ENCODE peak calls at places on chromosomes 13 and 19, in six cellular contexts. I is GM23248; S is CD8-positive, alpha-beta memory T cell; E is heart right ventricle; D is Karpas-422; Z is left ventricle myocardium inferior. M is an unnamed sample.

GRCh38 chr19:43503501-43504425 is 783 bp downstream of the PHLDB3 start:
- DNase-seq in S (peak), Z (peak), E (peak), I (peak), D (peak), M (peak)

GRCh38 chr19:40701758-40702157 is 11.3 kb upstream of the NUMBL start:
- DNase-seq in S (no peak), Z (no peak), I (no peak), E (no peak), D (no peak), M (no peak)

GRCh38 chr13:107117327-107118012 is 549.5 kb upstream of the ARGLU1 start:
- DNase-seq in D (no peak), E (no peak), I (no peak), Z (no peak), S (no peak), M (no peak)

GRCh38 chr19:435707-436412 is 25.0 kb downstream of the SHC2 start:
- DNase-seq in I (no peak), D (no peak), E (no peak), S (no peak), Z (no peak), M (no peak)

GRCh38 chr19:23817519-23817918 is 58.8 kb upstream of the ZNF681 start:
- DNase-seq in I (peak), E (no peak), S (no peak), Z (no peak), D (peak), M (peak)

GRCh38 chr13:90365130-90365529 is 982.4 kb upstream of the MIR17HG start:
- DNase-seq in Z (no peak), I (peak), D (no peak), S (no peak), E (no peak), M (no peak)

GRCh38 chr13:102798653-102799543 is at the start of the genes BIVM and POGLUT2:
- DNase-seq in D (no peak), I (peak), Z (peak), S (peak), E (peak), M (peak)

GRCh38 chr19:38547446-38547845 is 70.3 kb downstream of the MAP4K1 start:
- DNase-seq in E (no peak), I (no peak), Z (no peak), S (no peak), D (peak), M (no peak)

GRCh38 chr13:44463759-44464158 is 90.1 kb downstream of the SERP2 start:
- DNase-seq in E (no peak), S (no peak), D (no peak), Z (no peak), I (no peak), M (no peak)

GRCh38 chr19:46896076-46896794 is 35.4 kb downstream of the ARHGAP35 start:
- DNase-seq in D (peak), Z (no peak), S (no peak), E (no peak), I (no peak), M (peak)

GRCh38 chr19:3363841-3364500 is 2.4 kb upstream of the NFIC start:
- DNase-seq in E (no peak), S (no peak), I (no peak), Z (no peak), D (no peak), M (no peak)

GRCh38 chr19:5520501-5520900 is 47.3 kb downstream of the TINCR start:
- DNase-seq in S (no peak), I (no peak), D (no peak), Z (no peak), E (no peak), M (no peak)

GRCh38 chr13:32032780-32033179 is 1.2 kb downstream of the FRY start:
- DNase-seq in I (no peak), Z (no peak), E (no peak), S (no peak), D (no peak), M (no peak)

GRCh38 chr19:45526143-45526542 is 18.9 kb downstream of the VASP start:
- DNase-seq in Z (peak), I (peak), E (peak), D (no peak), S (no peak), M (peak)

GRCh38 chr19:36009633-36010379 is 1.2 kb upstream of the SYNE4 start:
- DNase-seq in E (no peak), I (no peak), Z (no peak), S (no peak), D (peak), M (no peak)

GRCh38 chr19:36010402-36010801 is 1.8 kb upstream of the SYNE4 start:
- DNase-seq in Z (no peak), D (no peak), S (no peak), I (no peak), E (no peak), M (no peak)

GRCh38 chr19:36006955-36007354 is 1.7 kb downstream of the SYNE4 start:
- DNase-seq in Z (no peak), I (no peak), E (no peak), S (no peak), D (no peak), M (no peak)

GRCh38 chr19:36008336-36008978 is at the start of gene SYNE4:
- DNase-seq in I (peak), E (no peak), Z (no peak), S (no peak), D (peak), M (peak)

DNA sequence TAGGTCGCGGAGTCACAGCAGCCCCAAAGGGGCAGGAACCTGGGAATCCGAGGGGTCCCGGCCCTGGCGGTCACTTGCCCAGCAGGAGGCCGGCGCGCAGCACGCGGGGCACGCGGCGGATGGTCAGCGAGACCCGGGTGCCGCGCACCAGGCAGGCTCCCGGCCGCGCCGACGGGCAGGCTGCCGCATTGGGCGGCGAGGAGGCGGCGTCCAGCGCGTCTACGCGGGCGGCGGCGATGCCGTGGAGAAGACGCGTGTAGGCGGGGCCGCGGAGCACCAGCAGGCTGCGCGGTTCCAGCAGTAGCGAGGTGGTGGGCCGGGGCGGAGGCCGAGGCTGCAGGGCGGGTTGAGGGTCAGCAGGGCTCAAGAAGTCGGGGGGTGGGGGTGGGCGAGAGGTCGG is 607 bp upstream of the SYNE4 start:
- DNase-seq in I (peak), Z (peak), E (peak), D (peak), S (peak), M (peak)
- H3K27ac ChIP-seq in I (no peak), Z (peak), E (no peak), D (no peak), S (no peak), M (peak)

DNA sequence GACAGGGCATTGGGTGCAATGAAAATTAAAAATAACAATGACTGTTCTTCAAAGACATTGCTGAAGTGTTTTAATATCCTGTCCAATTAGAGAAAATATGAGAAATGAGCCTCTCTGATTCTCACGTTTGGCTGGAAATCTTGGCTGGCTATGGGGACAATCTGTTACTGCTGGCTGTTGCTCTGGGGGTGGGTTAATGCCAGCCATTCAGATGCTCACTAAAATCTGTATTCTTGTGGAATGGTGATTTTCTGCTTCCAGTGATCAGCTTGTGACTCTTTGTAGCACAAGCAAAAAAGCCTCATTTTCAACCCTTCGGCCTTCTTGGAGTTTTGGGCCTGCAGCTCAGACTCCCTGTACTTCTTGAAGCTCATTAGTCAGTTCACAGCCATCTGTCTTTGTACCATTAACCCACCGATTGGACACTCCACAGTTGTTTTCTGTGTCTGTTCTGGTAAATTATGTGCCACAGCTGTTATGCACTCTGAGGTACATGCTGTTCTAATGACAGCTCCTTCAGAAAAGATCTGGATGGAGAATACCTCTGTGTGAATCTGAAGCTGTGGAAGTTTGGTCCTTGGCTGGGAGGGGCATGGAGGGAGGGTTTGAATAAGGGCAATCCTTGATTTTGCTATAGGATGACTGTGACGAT is 310.7 kb downstream of the LMO7 start:
- DNase-seq in D (no peak), Z (no peak), I (no peak), S (no peak), E (no peak), M (no peak)
- H3K27ac ChIP-seq in D (no peak), Z (peak), I (no peak), S (no peak), E (no peak), M (no peak)

DNA sequence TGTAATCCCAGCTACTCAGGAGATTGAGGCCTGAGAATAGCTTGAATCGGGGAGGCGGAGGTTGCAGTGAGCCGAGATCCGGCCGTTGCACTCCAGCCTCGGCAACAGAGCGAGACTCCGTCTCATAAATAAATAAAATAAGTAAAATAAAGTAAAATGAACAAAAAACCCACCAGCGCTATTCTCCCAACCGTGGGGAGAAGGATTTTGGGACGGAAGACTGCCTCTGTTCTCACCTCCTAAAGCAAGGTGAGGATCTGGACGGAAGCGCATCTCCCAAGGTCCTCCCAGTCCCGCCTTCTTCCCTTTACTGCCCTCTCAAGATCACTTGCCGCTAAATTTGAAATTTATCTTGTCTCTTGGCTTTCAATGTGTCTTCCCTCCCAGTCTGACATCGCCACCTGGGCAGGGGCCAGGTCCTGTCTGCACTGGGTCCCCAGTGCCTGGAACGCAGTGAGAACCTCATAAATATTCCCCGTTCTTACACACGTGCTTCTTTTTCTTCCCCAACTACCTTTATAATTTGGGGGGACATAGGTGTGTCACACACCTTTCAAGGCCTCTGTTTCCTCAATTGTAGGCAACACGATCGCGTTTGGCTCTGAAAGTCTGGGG is 1.2 kb upstream of the DNAJB1 start:
- DNase-seq in Z (no peak), S (no peak), I (no peak), E (no peak), D (no peak), M (no peak)
- H3K27ac ChIP-seq in Z (peak), S (peak), I (peak), E (peak), D (no peak), M (peak)

GRCh38 chr19:10766681-10767201 is 48.9 kb downstream of the DNM2 start:
- DNase-seq in Z (peak), E (no peak), D (no peak), S (no peak), I (peak), M (no peak)

GRCh38 chr19:10766049-10766623 is 48.3 kb downstream of the DNM2 start:
- DNase-seq in D (no peak), E (no peak), S (no peak), I (no peak), Z (no peak), M (no peak)

GRCh38 chr19:10768369-10768768 is 50.5 kb downstream of the DNM2 start:
- DNase-seq in S (no peak), E (no peak), D (no peak), I (no peak), Z (no peak), M (no peak)

GRCh38 chr19:10768936-10769335 is 51.1 kb downstream of the DNM2 start:
- DNase-seq in I (no peak), D (no peak), E (no peak), Z (no peak), S (no peak), M (no peak)

DNA sequence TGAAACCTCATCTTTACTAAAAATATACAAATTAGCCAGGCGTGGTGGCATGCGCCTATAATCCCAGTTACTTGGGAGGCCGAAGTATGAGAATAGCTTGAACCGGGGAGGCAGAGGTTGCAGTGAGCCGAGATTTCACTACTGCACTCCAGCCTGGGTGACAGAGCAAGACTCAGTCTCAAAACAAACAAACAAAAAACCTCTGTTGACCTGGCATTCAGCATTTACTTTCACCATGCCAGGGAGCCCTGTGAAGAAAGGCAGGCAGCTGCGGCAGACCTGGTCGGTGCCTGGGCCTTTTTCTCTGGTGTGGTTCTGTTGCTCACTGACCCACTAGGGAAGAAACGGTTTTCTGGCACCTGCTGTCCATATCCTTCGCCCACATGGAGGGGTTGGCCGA is 49.8 kb downstream of the DNM2 start:
- DNase-seq in D (no peak), I (no peak), S (no peak), Z (no peak), E (no peak), M (no peak)
- H3K27ac ChIP-seq in D (no peak), I (no peak), S (no peak), Z (peak), E (peak), M (peak)

GRCh38 chr13:26132756-26133155 is 80.9 kb upstream of the SHISA2 start:
- DNase-seq in S (no peak), D (no peak), I (peak), Z (no peak), E (no peak), M (no peak)

GRCh38 chr13:26128676-26129075 is 76.9 kb upstream of the SHISA2 start:
- DNase-seq in Z (no peak), E (no peak), S (no peak), I (no peak), D (no peak), M (no peak)

GRCh38 chr13:26133851-26134250 is 82.0 kb upstream of the SHISA2 start:
- DNase-seq in Z (no peak), I (no peak), S (no peak), D (no peak), E (no peak), M (no peak)

DNA sequence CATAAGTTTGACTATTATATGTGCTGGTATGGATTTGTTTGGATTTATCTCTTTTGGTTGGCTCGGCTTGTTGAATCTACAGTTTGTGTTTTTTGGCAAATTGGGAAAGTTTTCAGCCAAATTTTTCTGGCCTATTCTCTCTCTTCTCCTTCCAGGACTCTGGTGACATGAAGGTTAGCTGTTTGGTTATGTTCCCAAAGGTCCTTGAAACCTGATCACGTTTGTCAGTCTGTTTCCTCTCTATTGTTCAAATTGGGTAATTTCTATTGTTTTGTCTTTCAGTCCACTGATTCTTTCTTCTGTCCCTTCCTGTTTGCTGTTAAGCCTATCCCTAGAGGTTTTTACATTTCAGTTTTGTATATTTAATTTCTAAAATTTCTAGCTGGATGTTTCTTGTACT is 81.5 kb upstream of the SHISA2 start:
- DNase-seq in I (no peak), D (no peak), Z (no peak), S (no peak), E (no peak), M (no peak)
- H3K27ac ChIP-seq in I (no peak), D (no peak), Z (no peak), S (no peak), E (no peak), M (no peak)

DNA sequence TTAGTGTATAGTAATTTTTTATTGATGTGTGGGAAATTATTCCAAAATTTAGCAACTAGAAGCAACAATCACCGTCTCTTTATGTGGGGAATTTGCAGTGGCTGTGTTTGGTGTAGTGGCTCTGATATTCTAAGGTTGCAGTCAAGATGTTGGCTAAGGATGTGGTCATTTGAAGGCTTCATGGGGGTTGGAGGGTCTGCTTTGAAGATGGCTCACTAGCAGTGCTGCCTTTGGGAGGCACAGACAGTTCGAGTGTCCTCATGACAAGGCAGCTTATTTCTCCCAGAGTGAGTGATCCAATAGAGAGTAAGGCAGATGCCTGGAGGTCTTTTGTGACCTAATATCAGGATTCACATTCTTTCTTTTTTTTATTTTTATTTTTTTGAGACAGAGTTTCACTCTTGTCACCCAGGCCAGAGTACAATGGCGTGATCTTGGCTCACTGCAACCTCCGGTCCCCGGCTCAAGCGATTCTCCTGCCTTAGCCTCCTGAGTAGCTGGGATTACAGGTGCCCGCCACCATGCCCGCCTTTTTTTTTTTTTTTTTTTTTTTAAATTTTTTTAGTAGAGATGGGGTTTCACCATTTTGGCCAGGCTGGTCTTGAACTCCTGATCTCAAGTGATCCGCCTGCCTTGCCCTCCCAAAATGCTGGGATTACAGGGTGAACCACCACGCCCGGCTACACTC is 8.7 kb downstream of the GPI start:
- DNase-seq in E (no peak), I (no peak), D (no peak), Z (no peak), S (no peak), M (no peak)
- H3K27ac ChIP-seq in E (no peak), I (no peak), D (no peak), Z (no peak), S (no peak), M (no peak)

GRCh38 chr13:80345771-80346510 is 5.0 kb upstream of the SPRY2 start:
- DNase-seq in Z (no peak), S (no peak), E (no peak), D (no peak), I (no peak), M (no peak)
- H3K27ac ChIP-seq in Z (peak), S (no peak), E (no peak), D (no peak), I (no peak), M (no peak)

GRCh38 chr13:30872685-30873443 is 33.2 kb upstream of the MEDAG start:
- DNase-seq in S (no peak), I (peak), E (peak), D (no peak), Z (no peak), M (no peak)
- H3K27ac ChIP-seq in S (no peak), I (peak), E (no peak), D (no peak), Z (peak), M (no peak)

GRCh38 chr13:30486230-30487074 is 20.7 kb upstream of the HMGB1 start:
- DNase-seq in S (no peak), I (no peak), Z (no peak), E (no peak), D (no peak), M (no peak)
- H3K27ac ChIP-seq in S (no peak), I (no peak), Z (no peak), E (no peak), D (no peak), M (no peak)

GRCh38 chr19:15244106-15244803 is 12.0 kb upstream of the EPHX3 start:
- DNase-seq in Z (no peak), E (no peak), I (no peak), S (no peak), D (no peak), M (no peak)
- H3K27ac ChIP-seq in Z (peak), E (no peak), I (no peak), S (no peak), D (no peak), M (no peak)

M was measured in right lobe of liver.